ENCODE peak calls at places on chromosome 17, in seven cellular contexts. G, D, J, Y, F, W and N are unnamed samples.

GRCh38 chr17:18280766-18281165 is 20.3 kb downstream of the MIEF2 start:
- DNase-seq in W (no peak), J (no peak), Y (no peak), D (no peak), G (no peak), F (no peak), N (no peak)

GRCh38 chr17:77528516-77529327 is 388.0 kb downstream of the SEC14L1 start:
- DNase-seq in D (peak), G (no peak), F (no peak), J (no peak), Y (no peak), W (peak), N (peak)

GRCh38 chr17:80363120-80363515 is 51.8 kb upstream of the ENDOV start:
- DNase-seq in W (no peak), G (no peak), F (no peak), Y (no peak), D (peak), J (no peak), N (peak)

GRCh38 chr17:82242977-82243647 is 14.3 kb downstream of the SLC16A3 start:
- DNase-seq in W (peak), Y (peak), G (no peak), F (no peak), D (peak), J (peak), N (peak)

GRCh38 chr17:10621397-10621796 is 35.7 kb downstream of the MYH3 start:
- DNase-seq in D (no peak), W (no peak), G (no peak), Y (no peak), J (no peak), F (no peak), N (no peak)

GRCh38 chr17:11039342-11039741 is 201.5 kb upstream of the PIRT start:
- DNase-seq in G (no peak), J (no peak), Y (no peak), F (no peak), W (no peak), D (no peak), N (no peak)

GRCh38 chr17:41687828-41688640 is 651 bp upstream of the EIF1 start:
- DNase-seq in J (peak), W (peak), D (peak), G (no peak), F (no peak), Y (peak), N (peak)

GRCh38 chr17:33949100-33949499 is 306.0 kb upstream of the CCL2 start:
- DNase-seq in G (no peak), W (no peak), J (no peak), Y (no peak), D (no peak), F (no peak), N (no peak)

GRCh38 chr17:36657763-36658490 is 56.5 kb downstream of the MRM1 start:
- DNase-seq in Y (no peak), G (no peak), D (no peak), F (no peak), W (no peak), J (no peak), N (no peak)

GRCh38 chr17:57429966-57430365 is 173.6 kb downstream of the MSI2 start:
- DNase-seq in Y (no peak), G (no peak), D (no peak), W (no peak), F (no peak), J (no peak), N (no peak)

GRCh38 chr17:6523330-6523729 is 33.0 kb downstream of the PITPNM3 start:
- DNase-seq in G (peak), J (no peak), F (no peak), W (no peak), Y (peak), D (no peak), N (peak)

GRCh38 chr17:31318298-31319190 is 2.9 kb downstream of the EVI2A start:
- DNase-seq in F (peak), D (peak), W (peak), Y (no peak), G (no peak), J (peak), N (peak)

GRCh38 chr17:17042851-17043667 is 802 bp downstream of the MPRIP start:
- DNase-seq in J (no peak), W (no peak), F (no peak), Y (peak), D (peak), G (peak), N (no peak)

GRCh38 chr17:28950752-28951427 is 428 bp downstream of the PHF12 start:
- DNase-seq in G (no peak), W (no peak), Y (no peak), D (no peak), F (no peak), J (peak), N (no peak)

GRCh38 chr17:64741038-64741641 is 79.0 kb upstream of the SMURF2 start:
- DNase-seq in W (no peak), D (no peak), Y (no peak), F (no peak), J (no peak), G (peak), N (no peak)

GRCh38 chr17:50210249-50211225 is 9.1 kb upstream of the COL1A1 start:
- DNase-seq in G (peak), D (no peak), J (peak), W (peak), F (peak), Y (peak), N (peak)

GRCh38 chr17:21814776-21815175 is 122.5 kb downstream of the KCNJ18 start:
- DNase-seq in G (no peak), W (no peak), D (no peak), Y (no peak), J (no peak), F (no peak), N (no peak)

GRCh38 chr17:2337811-2338657 is 733 bp downstream of the SGSM2 start:
- DNase-seq in Y (peak), G (peak), W (peak), J (peak), F (no peak), D (peak), N (peak)

GRCh38 chr17:8953152-8953885 is 12.2 kb downstream of the PIK3R5 start:
- DNase-seq in D (peak), G (no peak), J (no peak), W (no peak), Y (no peak), F (no peak), N (no peak)

GRCh38 chr17:40086150-40087044 is 14.0 kb downstream of the NR1D1 start:
- DNase-seq in J (peak), Y (peak), D (peak), G (peak), F (no peak), W (peak), N (no peak)

GRCh38 chr17:65020284-65020683 is 36.3 kb downstream of the GNA13 start:
- DNase-seq in D (no peak), G (no peak), W (no peak), F (no peak), J (no peak), Y (peak), N (no peak)

GRCh38 chr17:45261577-45262515 is at the start of gene SPATA32:
- DNase-seq in J (peak), F (no peak), D (peak), G (no peak), W (peak), Y (peak), N (peak)

GRCh38 chr17:67615011-67615561 is 102.7 kb upstream of the NOL11 start:
- DNase-seq in F (no peak), W (peak), Y (no peak), G (no peak), J (no peak), D (no peak), N (peak)

GRCh38 chr17:29948460-29949185 is 7.2 kb downstream of the EFCAB5 start:
- DNase-seq in F (no peak), J (no peak), G (no peak), Y (no peak), W (no peak), D (no peak), N (no peak)

GRCh38 chr17:13671771-13672170 is 70.0 kb upstream of the HS3ST3A1 start:
- DNase-seq in J (no peak), G (no peak), Y (peak), W (no peak), F (no peak), D (no peak), N (no peak)

GRCh38 chr17:83173180-83173996 is 94.0 kb downstream of the METRNL start:
- DNase-seq in D (peak), W (no peak), J (no peak), F (no peak), G (peak), Y (no peak), N (peak)

GRCh38 chr17:82859431-82860403 is 19.9 kb upstream of the ZNF750 start:
- DNase-seq in J (peak), G (peak), Y (peak), W (no peak), D (peak), F (no peak), N (no peak)

GRCh38 chr17:31918701-31919128 is 17.2 kb upstream of the UTP6 start:
- DNase-seq in D (no peak), F (no peak), G (peak), J (no peak), W (no peak), Y (no peak), N (no peak)

GRCh38 chr17:67050476-67051154 is 6.3 kb downstream of the CACNG1 start:
- DNase-seq in G (no peak), Y (no peak), F (no peak), W (no peak), J (no peak), D (peak), N (no peak)

GRCh38 chr17:50148226-50149098 is 2.0 kb downstream of the PPP1R9B start:
- DNase-seq in D (peak), W (peak), Y (peak), J (peak), F (peak), G (peak), N (no peak)

GRCh38 chr17:72998343-72998742 is 94.1 kb downstream of the SLC39A11 start:
- DNase-seq in J (no peak), G (no peak), F (no peak), Y (no peak), D (no peak), W (no peak), N (no peak)
- H3K4me3 ChIP-seq in J (no peak), G (no peak), F (no peak), Y (no peak), D (no peak), W (no peak), N (no peak)

DNA sequence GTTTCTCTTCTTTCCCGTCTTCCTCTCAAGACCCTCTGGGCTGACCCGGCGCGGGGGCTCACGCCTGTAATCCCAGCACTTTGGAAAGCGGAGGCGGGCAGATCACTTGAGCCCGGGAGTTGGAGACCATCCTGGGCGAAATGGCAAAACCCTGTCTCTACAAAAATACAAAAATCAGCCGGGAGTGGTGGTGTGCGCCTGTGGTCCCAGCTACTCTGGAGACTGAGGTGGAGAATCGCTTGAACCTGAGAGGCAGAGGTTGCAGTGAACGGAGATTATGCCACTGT is 3.1 kb downstream of the HOXB1 start:
- DNase-seq in G (no peak), Y (no peak), W (no peak), F (no peak), D (no peak), J (no peak), N (no peak)
- H3K4me3 ChIP-seq in G (no peak), Y (no peak), W (no peak), F (no peak), D (no peak), J (no peak), N (no peak)

GRCh38 chr17:35068249-35068648 is 4.7 kb upstream of the RFFL start:
- DNase-seq in G (no peak), F (no peak), D (no peak), J (no peak), W (no peak), Y (no peak), N (no peak)

GRCh38 chr17:35069311-35069710 is 5.8 kb upstream of the RFFL start:
- DNase-seq in G (no peak), W (no peak), D (no peak), J (no peak), Y (no peak), F (no peak), N (no peak)

GRCh38 chr17:35062284-35062683 is 1.2 kb downstream of the RFFL start:
- DNase-seq in Y (no peak), G (no peak), F (no peak), W (no peak), J (no peak), D (no peak), N (no peak)

GRCh38 chr17:35065880-35066279 is 2.4 kb upstream of the RFFL start:
- DNase-seq in W (no peak), J (no peak), D (no peak), G (no peak), F (no peak), Y (no peak), N (no peak)

GRCh38 chr17:35063514-35064223 is at the start of gene RFFL:
- DNase-seq in J (peak), D (peak), Y (peak), G (peak), W (peak), F (peak), N (peak)
- H3K4me3 ChIP-seq in J (peak), D (peak), Y (peak), G (peak), W (peak), F (peak), N (peak)

GRCh38 chr17:4788159-4788806 is 481 bp upstream of the GLTPD2 start:
- DNase-seq in G (no peak), F (no peak), W (no peak), J (no peak), D (no peak), Y (no peak), N (no peak)

GRCh38 chr17:4785311-4786110 is 653 bp downstream of the VMO1 start:
- DNase-seq in F (no peak), J (no peak), G (no peak), Y (no peak), D (no peak), W (no peak), N (no peak)

GRCh38 chr17:4786111-4786491 is at the start of gene VMO1:
- DNase-seq in J (no peak), Y (peak), F (no peak), G (no peak), D (peak), W (peak), N (peak)

GRCh38 chr17:4788807-4789700 is at the start of gene GLTPD2:
- DNase-seq in Y (no peak), F (no peak), G (no peak), J (no peak), D (no peak), W (no peak), N (no peak)

DNA sequence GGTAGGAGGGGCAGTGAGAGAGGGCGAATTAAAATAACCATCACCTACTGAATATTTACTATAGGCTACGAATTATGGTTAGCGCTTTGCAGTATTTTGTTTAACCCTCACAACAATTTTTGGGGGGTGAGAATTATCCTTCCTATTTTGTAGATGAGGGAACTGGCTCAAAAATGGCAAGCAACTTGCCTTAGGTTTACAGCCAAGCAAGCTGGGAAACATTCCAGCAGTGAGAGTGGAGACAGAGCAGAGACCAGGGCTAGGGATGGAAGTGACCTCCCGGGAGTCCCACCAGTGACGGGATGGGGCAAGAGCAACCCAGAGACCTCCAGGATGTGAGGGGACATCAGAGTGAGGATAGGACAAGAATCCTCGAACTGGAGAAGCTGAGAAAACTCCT is 352 bp upstream of the VMO1 start:
- DNase-seq in D (no peak), J (no peak), Y (no peak), F (no peak), G (no peak), W (no peak), N (no peak)
- H3K4me3 ChIP-seq in D (peak), J (peak), Y (peak), F (peak), G (no peak), W (peak), N (peak)

DNA sequence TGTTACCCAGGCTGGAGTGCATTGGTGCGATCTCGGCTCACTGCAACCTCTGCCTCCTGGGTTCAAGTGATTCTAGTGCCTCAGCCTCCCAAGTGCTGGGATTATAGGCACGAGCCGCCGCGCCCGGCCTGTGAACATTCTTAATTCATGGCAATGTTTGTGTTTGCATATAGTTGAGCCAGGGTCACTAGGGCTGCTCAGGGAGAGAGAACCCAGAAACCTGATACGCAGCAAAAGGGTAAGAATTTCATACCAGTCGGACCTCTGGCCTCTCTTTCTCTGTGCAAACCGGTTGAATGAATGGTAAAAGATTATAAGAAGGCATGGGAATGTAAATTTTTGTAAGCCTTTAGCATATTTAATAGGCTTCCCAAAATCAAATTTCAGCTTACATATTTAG is 6.9 kb upstream of the TMEM98 start:
- DNase-seq in Y (no peak), D (no peak), W (no peak), F (no peak), J (no peak), G (no peak), N (no peak)
- H3K4me3 ChIP-seq in Y (no peak), D (no peak), W (no peak), F (no peak), J (no peak), G (no peak), N (no peak)

GRCh38 chr17:980406-981291 is 1.1 kb upstream of the NXN start:
- DNase-seq in D (peak), F (no peak), G (peak), J (peak), Y (peak), W (peak), N (peak)

GRCh38 chr17:978110-979093 is 1.2 kb downstream of the NXN start:
- DNase-seq in G (peak), F (no peak), Y (peak), J (peak), W (peak), D (peak), N (peak)

GRCh38 chr17:979211-979538 is 401 bp downstream of the NXN start:
- DNase-seq in F (no peak), G (no peak), D (no peak), J (no peak), Y (no peak), W (no peak), N (peak)

GRCh38 chr17:979539-980405 is at the start of gene NXN:
- DNase-seq in D (peak), G (peak), Y (peak), F (peak), W (peak), J (peak), N (peak)

DNA sequence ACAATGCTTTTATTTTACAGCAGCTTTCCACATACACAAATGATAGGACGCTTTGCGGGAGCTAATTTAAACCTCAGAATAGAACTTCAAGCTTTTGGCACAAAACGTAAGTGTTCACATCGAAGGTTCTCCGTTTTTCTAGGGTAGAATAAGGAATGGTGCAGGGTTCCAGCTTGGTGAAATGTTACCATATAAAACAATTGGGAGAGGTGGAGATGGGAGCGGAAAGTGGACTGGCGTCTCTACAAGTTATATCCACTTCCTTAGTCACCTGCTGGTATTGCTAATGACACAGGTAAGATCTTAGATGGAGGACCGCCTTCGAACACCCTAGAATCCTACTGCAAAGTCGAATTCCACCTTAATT is 1.7 kb upstream of the NXN start:
- DNase-seq in W (no peak), D (no peak), Y (no peak), F (no peak), J (no peak), G (no peak), N (no peak)
- H3K4me3 ChIP-seq in W (no peak), D (peak), Y (peak), F (no peak), J (peak), G (no peak), N (no peak)

GRCh38 chr17:78933025-78933958 is 8.1 kb upstream of the TIMP2 start:
- DNase-seq in J (peak), Y (peak), D (no peak), W (peak), G (peak), F (peak), N (peak)
- H3K4me3 ChIP-seq in J (peak), Y (peak), D (no peak), W (no peak), G (peak), F (peak), N (no peak)

DNA sequence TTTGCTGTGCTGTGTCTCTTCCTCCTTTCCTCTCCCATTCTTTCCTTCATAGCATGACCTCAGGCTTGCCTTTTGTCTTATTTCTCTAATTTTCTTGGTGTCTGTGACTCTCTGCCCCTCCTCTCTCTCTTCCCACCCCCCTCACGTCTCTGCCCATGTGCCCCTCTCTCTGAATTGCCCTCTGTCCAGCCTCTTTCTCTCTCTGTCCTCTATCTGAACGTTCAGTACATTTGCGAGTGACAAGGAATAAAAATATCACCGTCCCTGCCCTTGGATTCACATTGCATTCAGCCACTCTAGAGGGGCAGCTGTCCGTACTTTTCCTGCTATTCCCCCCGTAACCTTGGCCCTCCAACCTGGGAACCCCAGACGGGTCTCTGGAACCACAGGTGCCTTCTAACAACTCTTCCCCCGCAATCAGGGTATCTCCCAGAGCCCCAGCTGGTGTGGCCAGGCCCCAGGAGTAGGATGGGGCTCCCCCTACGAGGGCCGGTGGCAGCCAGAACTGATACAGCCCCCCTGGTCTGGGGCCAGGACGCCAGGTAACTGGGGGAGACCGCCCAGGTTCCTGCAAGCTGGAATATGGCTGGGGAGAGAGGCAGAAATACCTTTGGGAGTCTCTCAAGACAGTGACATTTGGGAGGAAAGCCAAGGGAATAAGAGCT is 1.8 kb downstream of the KIF1C start:
- DNase-seq in W (no peak), J (no peak), Y (no peak), D (no peak), G (no peak), F (no peak), N (no peak)
- H3K4me3 ChIP-seq in W (peak), J (peak), Y (peak), D (peak), G (peak), F (peak), N (peak)